ENCODE peak calls at places on chromosome 11, in nine cellular contexts. O is activated T-helper 9 cell treated with anti-CD3 and anti-CD28 coated beads, Interleukin-2, amount 50 U/mL, for 16 hours; T is activated naive CD8-positive, alpha-beta T cell treated with anti-CD3 and anti-CD28 coated beads, Interleukin-2, amount 50 U/mL, for 24 hours; H is prostate gland; W is GM03348; R is NB4; C is activated CD4-positive, alpha-beta T cell treated with anti-CD3 and anti-CD28 coated beads for 36 hours; B is ovary; D is DMS153. G is an unnamed sample.

GRCh38 chr11:14357843-14358728 is 897 bp downstream of the RRAS2 start:
- DNase-seq in W (peak), B (peak), R (peak), O (peak), D (no peak), H (peak), T (peak), C (peak), G (peak)

GRCh38 chr11:118915396-118915795 is 10.3 kb downstream of the BCL9L start:
- DNase-seq in O (no peak), H (no peak), W (no peak), C (peak), B (no peak), D (no peak), T (no peak), R (no peak), G (no peak)

GRCh38 chr11:940496-941135 is 14.9 kb downstream of the AP2A2 start:
- DNase-seq in D (no peak), W (no peak), T (no peak), H (no peak), C (no peak), O (no peak), B (no peak), R (no peak), G (no peak)

GRCh38 chr11:87879118-87879517 is 296.1 kb downstream of the RAB38 start:
- DNase-seq in O (no peak), D (no peak), R (no peak), H (no peak), B (no peak), C (no peak), W (peak), T (no peak), G (no peak)

GRCh38 chr11:105609832-105610781 is at the start of gene GRIA4:
- DNase-seq in D (peak), O (no peak), T (no peak), B (peak), H (no peak), R (no peak), C (peak), W (peak), G (no peak)

GRCh38 chr11:64760759-64761417 is 1.1 kb upstream of the PYGM start:
- DNase-seq in D (no peak), W (no peak), T (no peak), R (no peak), H (no peak), O (no peak), B (peak), C (no peak), G (no peak)

GRCh38 chr11:83871013-83871412 is 584.8 kb upstream of the CCDC90B start:
- DNase-seq in C (no peak), H (no peak), O (no peak), T (no peak), D (no peak), R (no peak), W (no peak), B (no peak), G (no peak)

GRCh38 chr11:75169101-75169885 is 18.4 kb downstream of the SLCO2B1 start:
- DNase-seq in D (no peak), O (no peak), T (no peak), H (no peak), B (no peak), W (no peak), C (no peak), R (no peak), G (no peak)

GRCh38 chr11:67303132-67303988 is at the start of gene SSH3:
- DNase-seq in R (peak), B (peak), C (peak), W (peak), D (peak), O (peak), H (peak), T (peak), G (no peak)

GRCh38 chr11:102267602-102268001 is 49.7 kb upstream of the BIRC3 start:
- DNase-seq in O (no peak), C (no peak), B (no peak), W (peak), R (no peak), H (peak), T (no peak), D (no peak), G (no peak)

GRCh38 chr11:70243912-70244652 is 26.4 kb upstream of the PPFIA1 start:
- DNase-seq in O (no peak), T (no peak), C (no peak), B (no peak), D (no peak), W (peak), H (no peak), R (no peak), G (no peak)

GRCh38 chr11:134901955-134902707 is 490.1 kb upstream of the B3GAT1 start:
- DNase-seq in O (no peak), W (no peak), B (no peak), C (no peak), D (no peak), H (no peak), R (no peak), T (no peak), G (no peak)

GRCh38 chr11:3605279-3605662 is 36.5 kb downstream of the ART5 start:
- DNase-seq in T (no peak), O (no peak), W (no peak), D (no peak), C (no peak), H (no peak), B (no peak), R (no peak), G (no peak)

GRCh38 chr11:3959015-3959917 is 103.8 kb downstream of the STIM1 start:
- DNase-seq in W (peak), D (no peak), B (no peak), O (no peak), C (no peak), T (no peak), H (no peak), R (peak), G (no peak)

GRCh38 chr11:18700872-18701271 is 2.3 kb downstream of the TMEM86A start:
- DNase-seq in O (no peak), C (no peak), D (no peak), T (no peak), W (no peak), H (no peak), R (no peak), B (no peak), G (no peak)

GRCh38 chr11:6925636-6926207 is 504 bp upstream of the ZNF215 start:
- DNase-seq in T (no peak), C (no peak), O (no peak), H (no peak), W (peak), R (no peak), B (no peak), D (peak), G (no peak)

GRCh38 chr11:70550456-70551195 is 152.3 kb downstream of the CTTN start:
- DNase-seq in W (no peak), C (no peak), D (no peak), R (no peak), H (no peak), O (no peak), B (no peak), T (no peak), G (no peak)

GRCh38 chr11:114447444-114447843 is 8.2 kb downstream of the REXO2 start:
- DNase-seq in W (no peak), C (no peak), B (no peak), D (no peak), R (no peak), O (no peak), H (no peak), T (no peak), G (no peak)

GRCh38 chr11:58659910-58660570 is 37.6 kb downstream of the CNTF start:
- DNase-seq in T (no peak), D (no peak), O (no peak), W (no peak), R (no peak), B (no peak), H (no peak), C (no peak), G (no peak)

GRCh38 chr11:69049490-69049867 is 747 bp downstream of the TPCN2 start:
- DNase-seq in B (no peak), R (peak), T (peak), C (peak), D (no peak), H (no peak), O (no peak), W (peak), G (no peak)

GRCh38 chr11:211295-211694 is 3.8 kb downstream of the RIC8A start:
- DNase-seq in D (no peak), T (no peak), R (no peak), W (no peak), O (no peak), C (no peak), B (no peak), H (no peak), G (no peak)

GRCh38 chr11:20155683-20156279 is 4.5 kb downstream of the DBX1 start:
- DNase-seq in T (no peak), R (no peak), H (no peak), O (no peak), C (no peak), D (no peak), W (no peak), B (no peak), G (no peak)

GRCh38 chr11:36306888-36307287 is 10.8 kb downstream of the PRR5L start:
- DNase-seq in T (peak), B (no peak), C (peak), O (no peak), H (no peak), W (peak), D (no peak), R (peak), G (no peak)

GRCh38 chr11:100861221-100861620 is 174.1 kb downstream of the ARHGAP42 start:
- DNase-seq in O (no peak), W (no peak), H (peak), R (no peak), B (no peak), C (no peak), D (no peak), T (no peak), G (no peak)

GRCh38 chr11:134391170-134391569 is 20.9 kb downstream of the B3GAT1 start:
- DNase-seq in T (no peak), O (no peak), W (no peak), D (no peak), C (no peak), B (no peak), R (no peak), H (no peak), G (no peak)

GRCh38 chr11:67119577-67120391 is 721 bp downstream of the KDM2A start:
- DNase-seq in R (peak), D (no peak), O (peak), T (peak), W (peak), C (peak), H (peak), B (peak), G (peak)

GRCh38 chr11:48103621-48104561 is 112.7 kb upstream of the OR4B1 start:
- DNase-seq in R (no peak), C (no peak), T (no peak), B (no peak), D (no peak), H (peak), O (no peak), W (peak), G (no peak)

GRCh38 chr11:30406978-30407762 is 84.3 kb downstream of the ARL14EP start:
- DNase-seq in R (no peak), W (no peak), H (no peak), B (no peak), T (no peak), C (no peak), O (no peak), D (peak), G (no peak)

GRCh38 chr11:6362868-6363678 is 27.2 kb upstream of the SMPD1 start:
- DNase-seq in R (peak), W (peak), B (peak), T (peak), C (peak), H (peak), O (peak), D (peak), G (peak)

GRCh38 chr11:119134389-119134978 is 13.1 kb downstream of the HINFP start:
- DNase-seq in W (peak), T (no peak), B (no peak), C (peak), O (no peak), D (no peak), H (no peak), R (peak), G (no peak)

GRCh38 chr11:2781413-2782274 is 81.8 kb upstream of the KCNQ1OT1 start:
- DNase-seq in O (no peak), C (peak), W (no peak), B (peak), R (no peak), D (no peak), T (peak), H (peak), G (no peak)

GRCh38 chr11:130555251-130555841 is 106.9 kb downstream of the ADAMTS15 start:
- DNase-seq in H (no peak), C (no peak), R (no peak), W (peak), D (no peak), B (no peak), T (no peak), O (no peak), G (no peak)

G was measured in activated T-helper 1 cell treated with anti-CD3 and anti-CD28 coated beads, Interleukin-12 subunit alpha, Interleukin-12 subunit beta, Interleukin-2, Interleukin-4 antibody, amounts not matched to agents 30 ng/mL and 10 ng/mL and 1 ng/mL, durations not matched to agents 14 hours and 24 hours and 36 hours.